ENCODE peak calls at places on chromosomes 3 and 15, in ten cellular contexts. I, O, L, A, E, T, M, C, N and R are unnamed samples.

GRCh38 chr3:4864503-4864902 is 114.7 kb upstream of the BHLHE40 start:
- DNase-seq in I (peak; percentile 20), O (peak; percentile 44), L (no peak), A (no peak), E (no peak), T (no peak), M (no peak), C (no peak), N (no peak), R (no peak)

GRCh38 chr3:68059628-68060027 is 405.2 kb upstream of the SUCLG2 start:
- DNase-seq in I (no peak), O (no peak), L (no peak), A (no peak), E (no peak), T (no peak), M (no peak), C (no peak), N (no peak), R (no peak)

GRCh38 chr15:79160211-79160610 is 69.6 kb upstream of the RASGRF1 start:
- DNase-seq in I (no peak), O (peak; percentile 52), L (no peak), A (no peak), E (peak; percentile 40), T (no peak), M (no peak), C (peak; percentile 45), N (no peak), R (no peak)

GRCh38 chr15:64619880-64620839 is 155.2 kb downstream of the RBPMS2 start:
- DNase-seq in I (peak; percentile 38), O (peak; percentile 64), L (no peak), A (no peak), E (peak; percentile 79), T (no peak), M (no peak), C (no peak), N (no peak), R (no peak)

GRCh38 chr15:29631076-29632070 is 190.9 kb downstream of the TJP1 start:
- DNase-seq in I (no peak), O (no peak), L (no peak), A (peak; percentile 8), E (no peak), T (peak; percentile 28), M (peak; percentile 51), C (no peak), N (no peak), R (no peak)

GRCh38 chr3:10389341-10389740 is 68.4 kb upstream of the SEC13 start:
- DNase-seq in I (no peak), O (no peak), L (no peak), A (no peak), E (no peak), T (no peak), M (no peak), C (no peak), N (no peak), R (no peak)

GRCh38 chr3:181210275-181210674 is 220.7 kb upstream of the DNAJC19 start:
- DNase-seq in I (peak; percentile 33), O (peak; percentile 42), L (no peak), A (peak; percentile 56), E (peak; percentile 15), T (no peak), M (no peak), C (no peak), N (no peak), R (no peak)

GRCh38 chr3:197266331-197266730 is 32.1 kb downstream of the DLG1 start:
- DNase-seq in I (no peak), O (no peak), L (no peak), A (no peak), E (no peak), T (no peak), M (no peak), C (no peak), N (no peak), R (no peak)

GRCh38 chr3:58487140-58487886 is 4.6 kb upstream of the KCTD6 start:
- DNase-seq in I (peak; percentile 55), O (peak; percentile 73), L (no peak), A (no peak), E (peak; percentile 62), T (no peak), M (no peak), C (peak; percentile 72), N (no peak), R (no peak)

GRCh38 chr3:58484722-58485069 is 7.2 kb upstream of the KCTD6 start:
- DNase-seq in I (no peak), O (no peak), L (no peak), A (no peak), E (no peak), T (no peak), M (no peak), C (no peak), N (no peak), R (no peak)

GRCh38 chr3:58484049-58484721 is 7.7 kb upstream of the KCTD6 start:
- DNase-seq in I (no peak), O (no peak), L (no peak), A (no peak), E (no peak), T (no peak), M (no peak), C (no peak), N (no peak), R (no peak)

GRCh38 chr3:58488962-58489361 is 2.9 kb upstream of the KCTD6 start:
- DNase-seq in I (no peak), O (no peak), L (no peak), A (no peak), E (no peak), T (no peak), M (no peak), C (no peak), N (no peak), R (no peak)

GRCh38 chr3:58486036-58486435 is 5.9 kb upstream of the KCTD6 start:
- DNase-seq in I (no peak), O (no peak), L (no peak), A (no peak), E (no peak), T (no peak), M (no peak), C (no peak), N (no peak), R (no peak)
- H3K4me1 ChIP-seq in I (peaks cover 7% of the 10 kb centered on the region), O (peaks cover 23% of the 10 kb centered on the region), L (peaks cover 5% of the 10 kb centered on the region), A (peaks cover under 1% of the 10 kb centered on the region), E (peaks cover 8% of the 10 kb centered on the region), T (peaks cover 27% of the 10 kb centered on the region), M (no peaks in the 10 kb centered on the region), C (peaks cover 7% of the 10 kb centered on the region), N (peaks cover 28% of the 10 kb centered on the region), R (peaks cover 4% of the 10 kb centered on the region)

DNA sequence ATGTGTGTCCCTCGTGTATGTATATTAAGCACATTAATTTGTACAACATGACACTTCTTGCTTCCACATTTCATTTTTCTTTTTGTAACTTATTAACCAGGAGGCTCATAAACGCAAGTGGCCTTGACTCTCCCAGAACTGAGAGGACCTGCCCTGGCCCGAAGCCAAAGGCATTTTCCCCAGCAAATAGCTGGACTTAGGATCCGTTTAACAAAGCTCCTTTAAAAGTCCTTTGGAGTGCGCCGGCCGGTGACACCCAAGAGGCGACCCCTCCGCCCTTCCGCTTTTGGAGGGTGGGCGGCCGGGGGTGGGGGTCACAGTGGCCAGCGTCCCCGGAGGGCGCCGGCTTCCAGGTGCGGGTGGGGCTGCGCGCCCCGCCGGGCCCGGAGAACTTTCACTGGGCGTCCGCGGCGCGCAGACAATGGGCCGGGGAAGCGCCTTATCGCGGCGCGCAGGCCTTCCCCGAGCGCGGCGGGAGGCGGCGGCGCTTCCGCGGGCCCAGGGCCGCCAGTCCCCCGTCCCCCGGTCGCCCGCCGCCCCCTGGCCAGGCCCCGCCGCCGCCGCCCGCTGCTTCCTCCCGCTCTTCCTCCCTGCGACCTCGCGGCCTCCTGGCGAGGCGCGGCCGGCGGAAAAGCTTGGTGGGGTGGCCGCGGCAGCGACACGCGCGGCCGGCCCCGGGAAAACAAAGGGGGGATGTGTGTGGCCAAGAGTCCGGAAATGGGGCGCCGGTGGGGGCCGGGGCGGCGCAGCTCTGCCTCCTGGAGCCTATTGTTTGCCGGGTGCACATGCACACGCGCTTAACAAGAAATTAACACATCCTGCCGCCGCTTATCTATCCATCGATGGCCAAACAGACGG is 613.4 kb downstream of the MCTP2 start:
- DNase-seq in I (peak; percentile 60), O (peak; percentile 59), L (no peak), A (peak; percentile 70), E (no peak), T (peak; percentile 64), M (peak; percentile 90), C (peak; percentile 44), N (peak; percentile 74), R (no peak)
- H3K27ac ChIP-seq in I (no peak overlapping the region), O (peak overlapping the region; percentile 73), L (no peak overlapping the region), A (no peak overlapping the region), E (no peak overlapping the region), T (peak overlapping the region; percentile 52), M (peak overlapping the region; percentile 87), C (no peak overlapping the region), N (peak overlapping the region; percentile 76), R (no peak overlapping the region)

GRCh38 chr15:40088929-40089755 is 19.5 kb downstream of the BMF start:
- DNase-seq in I (no peak), O (peak; percentile 78), L (no peak), A (peak; percentile 84), E (peak; percentile 29), T (no peak), M (no peak), C (no peak), N (no peak), R (no peak)

GRCh38 chr15:40090774-40091455 is 17.8 kb downstream of the BMF start:
- DNase-seq in I (no peak), O (no peak), L (no peak), A (no peak), E (no peak), T (no peak), M (no peak), C (no peak), N (no peak), R (no peak)

GRCh38 chr15:40085225-40085624 is 23.5 kb downstream of the BMF start:
- DNase-seq in I (no peak), O (peak; percentile 52), L (no peak), A (no peak), E (peak; percentile 57), T (no peak), M (no peak), C (no peak), N (no peak), R (no peak)

GRCh38 chr15:40087095-40087805 is 21.4 kb downstream of the BMF start:
- DNase-seq in I (no peak), O (no peak), L (no peak), A (no peak), E (no peak), T (no peak), M (no peak), C (no peak), N (no peak), R (no peak)

GRCh38 chr15:40087991-40088928 is 20.4 kb downstream of the BMF start:
- DNase-seq in I (no peak), O (no peak), L (no peak), A (no peak), E (no peak), T (peak; percentile 84), M (no peak), C (peak; percentile 58), N (no peak), R (no peak)
- H3K4me1 ChIP-seq in I (peaks cover 32% of the 10 kb centered on the region), O (peaks cover 75% of the 10 kb centered on the region), L (no peaks in the 10 kb centered on the region), A (peaks cover 69% of the 10 kb centered on the region), E (peaks cover 50% of the 10 kb centered on the region), T (peaks cover 60% of the 10 kb centered on the region), M (peaks cover 5% of the 10 kb centered on the region), C (peaks cover 15% of the 10 kb centered on the region), N (peaks cover 40% of the 10 kb centered on the region), R (no peaks in the 10 kb centered on the region)

GRCh38 chr15:40764766-40765136 is 883 bp downstream of the GCHFR start:
- DNase-seq in I (no peak), O (peak; percentile 31), L (no peak), A (no peak), E (no peak), T (no peak), M (no peak), C (no peak), N (no peak), R (no peak)

GRCh38 chr15:40759961-40760360 is 3.9 kb upstream of the GCHFR start:
- DNase-seq in I (no peak), O (no peak), L (no peak), A (no peak), E (no peak), T (no peak), M (no peak), C (no peak), N (no peak), R (no peak)

GRCh38 chr15:40763801-40764765 is at the start of gene GCHFR:
- DNase-seq in I (peak; percentile 49), O (peak; percentile 76), L (peak; percentile 57), A (peak; percentile 87), E (peak; percentile 47), T (peak; percentile 79), M (peak; percentile 88), C (peak; percentile 78), N (peak; percentile 89), R (peak; percentile 66)

GRCh38 chr15:40766194-40766830 is 2.4 kb downstream of the GCHFR start:
- DNase-seq in I (no peak), O (no peak), L (no peak), A (no peak), E (peak; percentile 28), T (no peak), M (no peak), C (no peak), N (peak; percentile 31), R (no peak)

GRCh38 chr15:40762919-40763800 is 708 bp upstream of the GCHFR start:
- DNase-seq in I (peak; percentile 47), O (peak; percentile 68), L (no peak), A (peak; percentile 73), E (peak; percentile 11), T (peak; percentile 74), M (peak; percentile 90), C (peak; percentile 74), N (peak; percentile 85), R (no peak)
- H3K27ac ChIP-seq in I (peak overlapping the region; percentile 34), O (peak overlapping the region; percentile 77), L (peak overlapping the region; percentile 51), A (peak overlapping the region; percentile 59), E (peak overlapping the region; percentile 2), T (peak overlapping the region; percentile 74), M (peak overlapping the region; percentile 88), C (peak overlapping the region; percentile 25), N (peak overlapping the region; percentile 89), R (peak overlapping the region; percentile 66)